ENCODE peak calls at places on chromosomes 11 and 22, in four cellular contexts. E is pancreas, S is kidney, D is fibroblast of lung. T is an unnamed sample.

GRCh38 chr11:45148276-45148675 is 1.8 kb downstream of the PRDM11 start:
- DNase-seq in E (no peak), S (no peak), D (no peak), T (no peak)

GRCh38 chr22:20990184-20991180 is 8.4 kb downstream of the LZTR1 start:
- DNase-seq in E (no peak), S (peak; percentile 54), D (no peak), T (peak; percentile 43)

GRCh38 chr22:46432164-46433068 is 96.9 kb downstream of the TRMU start:
- DNase-seq in E (no peak), S (peak; percentile 65), D (no peak), T (no peak)

GRCh38 chr11:83088965-83089364 is 17.3 kb upstream of the RAB30 start:
- DNase-seq in E (no peak), S (no peak), D (no peak), T (no peak)

GRCh38 chr11:35618497-35619029 is 303 bp downstream of the FJX1 start:
- DNase-seq in E (peak; percentile 9), S (no peak), D (peak; percentile 50), T (no peak)

GRCh38 chr11:121681536-121681935 is 228.8 kb upstream of the SORL1-AS1 start:
- DNase-seq in E (no peak), S (no peak), D (no peak), T (no peak)

GRCh38 chr22:46764779-46765485 is 2.5 kb downstream of the TBC1D22A start:
- DNase-seq in E (peak; percentile 65), S (no peak), D (no peak), T (peak; percentile 8)

GRCh38 chr11:12871251-12871650 is 137.9 kb upstream of the RASSF10 start:
- DNase-seq in E (no peak), S (no peak), D (peak; percentile 45), T (no peak)

GRCh38 chr11:111982019-111982464 is 43.2 kb upstream of the DLAT start:
- DNase-seq in E (peak; percentile 84), S (no peak), D (peak; percentile 35), T (peak; percentile 77)

GRCh38 chr11:90288207-90288821 is 65.5 kb upstream of the CHORDC1 start:
- DNase-seq in E (no peak), S (no peak), D (peak; percentile 16), T (no peak)

GRCh38 chr11:83285131-83285770 is 916 bp downstream of the CCDC90B start:
- DNase-seq in E (no peak), S (no peak), D (no peak), T (no peak)

GRCh38 chr11:97428247-97428646 is 1038.4 kb downstream of the JRKL start:
- DNase-seq in E (no peak), S (no peak), D (no peak), T (no peak)

GRCh38 chr11:13091373-13091772 is 82.3 kb downstream of the RASSF10 start:
- DNase-seq in E (no peak), S (no peak), D (no peak), T (no peak)

GRCh38 chr22:30575011-30575671 is 676 bp upstream of the GAL3ST1 start:
- DNase-seq in E (peak; percentile 58), S (no peak), D (peak; percentile 84), T (no peak)

DNA sequence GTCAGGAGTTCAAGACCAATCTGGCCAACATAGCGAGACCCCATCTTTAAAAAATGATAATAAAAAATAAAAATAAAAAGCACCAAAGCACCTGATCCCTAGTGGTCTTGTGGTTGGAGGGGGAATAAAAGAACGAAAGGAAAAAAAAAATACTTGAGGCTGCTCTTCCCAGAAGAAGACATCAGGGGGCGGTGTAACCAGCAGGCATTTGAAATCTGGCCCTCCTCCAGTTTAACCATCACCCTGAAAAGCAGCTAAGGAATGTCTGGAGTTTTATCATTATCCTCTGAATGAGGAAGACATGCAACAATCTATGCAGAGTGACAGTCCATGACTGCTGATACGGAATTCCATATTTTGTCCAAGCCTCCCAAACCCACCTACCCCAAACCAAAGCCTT is 5.6 kb upstream of the KCTD17 start:
- DNase-seq in E (no peak), S (no peak), D (peak; percentile 53), T (no peak)
- TF ChIP-seq CTCF in E (peak; percentile 16), S (peak; percentile 25), D (peak; percentile 64), T (peak; percentile 11)

DNA sequence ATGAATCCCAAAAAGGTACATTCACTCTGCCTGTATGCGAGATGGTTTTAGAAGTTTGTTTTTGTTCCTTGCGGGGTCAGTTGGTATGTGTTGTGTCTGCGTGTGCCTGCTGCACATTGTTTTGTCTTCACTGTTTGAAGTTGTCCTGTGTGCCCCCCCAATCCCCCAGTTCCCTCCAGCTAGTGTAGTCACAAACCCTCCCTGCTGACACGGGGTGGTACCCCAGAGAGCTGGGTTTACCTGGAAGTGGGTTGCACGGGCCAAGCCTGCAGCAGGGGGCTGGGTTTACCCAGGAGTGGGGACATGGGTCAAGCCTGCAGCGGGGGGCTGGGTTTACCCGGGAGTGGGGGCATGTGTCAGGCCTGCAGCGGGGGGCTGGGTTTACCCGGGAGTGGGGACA is 22.2 kb downstream of the CTTN start:
- DNase-seq in E (no peak), S (no peak), D (peak; percentile 20), T (no peak)
- H3K36me3 ChIP-seq in E (peaks cover 42% of the 10 kb centered on the region), S (peaks cover 65% of the 10 kb centered on the region), D (peaks cover 59% of the 10 kb centered on the region), T (peaks cover 95% of the 10 kb centered on the region)

GRCh38 chr22:38303974-38304373 is 13.3 kb downstream of the CSNK1E start:
- DNase-seq in E (no peak), S (no peak), D (no peak), T (no peak)

GRCh38 chr22:38304526-38304925 is 12.7 kb downstream of the CSNK1E start:
- DNase-seq in E (no peak), S (no peak), D (no peak), T (no peak)

GRCh38 chr22:38302906-38303305 is 14.3 kb downstream of the CSNK1E start:
- DNase-seq in E (no peak), S (no peak), D (no peak), T (no peak)

GRCh38 chr22:38308791-38309498 is 8.3 kb downstream of the CSNK1E start:
- DNase-seq in E (no peak), S (no peak), D (no peak), T (no peak)

GRCh38 chr22:38305481-38306448 is 11.5 kb downstream of the CSNK1E start:
- DNase-seq in E (no peak), S (no peak), D (peak; percentile 68), T (no peak)
- TF ChIP-seq CTCF in E (no peak), S (no peak), D (no peak), T (no peak)

DNA sequence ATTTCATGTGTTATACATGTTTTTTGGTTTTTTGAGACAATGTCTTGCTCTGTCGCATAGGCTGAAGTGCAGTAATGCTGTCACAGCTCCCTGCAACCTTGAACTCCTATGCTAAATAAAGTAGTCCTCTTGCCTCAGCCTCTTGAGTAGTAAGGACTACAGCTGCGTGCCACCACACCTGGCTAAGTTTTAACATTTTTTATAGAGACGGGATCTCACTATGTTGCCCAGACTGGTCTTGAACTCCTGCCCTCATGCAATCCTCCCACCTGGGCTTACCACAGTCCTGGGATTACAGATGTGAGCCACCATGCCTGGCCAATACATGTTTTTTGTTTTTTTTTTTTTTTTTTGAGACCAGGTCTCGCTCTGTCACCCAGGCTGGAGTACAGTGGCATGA is 33.9 kb downstream of the SWAP70 start:
- DNase-seq in E (no peak), S (no peak), D (no peak), T (no peak)
- H3K36me3 ChIP-seq in E (peaks cover 6% of the 10 kb centered on the region), S (peaks cover 13% of the 10 kb centered on the region), D (peaks cover 1% of the 10 kb centered on the region), T (no peaks in the 10 kb centered on the region)

GRCh38 chr11:95137299-95137698 is 47.7 kb downstream of the ENDOD1 start:
- DNase-seq in E (no peak), S (no peak), D (no peak), T (no peak)

GRCh38 chr11:95140397-95141030 is 50.9 kb downstream of the ENDOD1 start:
- DNase-seq in E (no peak), S (no peak), D (peak; percentile 79), T (no peak)

GRCh38 chr11:95135155-95135554 is 45.5 kb downstream of the ENDOD1 start:
- DNase-seq in E (peak; percentile 31), S (no peak), D (peak; percentile 43), T (no peak)

GRCh38 chr11:95135880-95136279 is 46.2 kb downstream of the ENDOD1 start:
- DNase-seq in E (no peak), S (no peak), D (no peak), T (no peak)

DNA sequence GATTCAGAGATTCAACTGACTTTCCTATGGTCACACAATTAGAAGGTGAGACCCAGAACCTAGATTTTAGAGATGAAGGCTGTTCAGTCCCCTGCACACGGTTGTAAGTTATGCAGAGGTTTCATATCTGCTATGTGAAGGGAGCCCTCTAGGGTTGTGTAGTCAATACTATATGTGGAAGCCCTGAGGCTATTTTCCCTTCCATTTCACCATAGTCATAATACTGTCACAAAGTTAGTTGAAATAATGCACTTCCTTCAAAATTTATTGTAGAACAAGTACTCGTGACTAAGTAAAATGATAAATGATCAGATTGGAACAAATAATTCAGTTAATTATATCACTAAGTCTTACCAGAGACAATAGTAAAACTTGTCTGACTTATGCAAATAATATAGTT is 48.8 kb downstream of the ENDOD1 start:
- DNase-seq in E (no peak), S (no peak), D (no peak), T (no peak)
- TF ChIP-seq CTCF in E (no peak), S (peak; percentile 32), D (peak; percentile 37), T (no peak)

GRCh38 chr11:66491315-66491935 is 11.2 kb downstream of the DPP3 start:
- DNase-seq in E (no peak), S (no peak), D (no peak), T (no peak)
- H3K36me3 ChIP-seq in E (no peaks in the 10 kb centered on the region), S (peaks cover 2% of the 10 kb centered on the region), D (peaks cover 13% of the 10 kb centered on the region), T (peaks cover 100% of the 10 kb centered on the region)

GRCh38 chr11:119584193-119585037 is 144.6 kb downstream of the NECTIN1 start:
- DNase-seq in E (peak; percentile 16), S (peak; percentile 88), D (peak; percentile 93), T (peak; percentile 47)
- TF ChIP-seq CTCF in E (no peak), S (no peak), D (no peak), T (no peak)